ENCODE peak calls at places on chromosomes 12 and 14, in nine cellular contexts. C, R, Y, S, J, F, D, T and O are unnamed samples.

GRCh38 chr14:92511472-92512247 is 1.9 kb upstream of the RIN3 start:
- DNase-seq in C (peak), S (peak), Y (peak), R (no peak), T (no peak), D (no peak), J (no peak), F (peak), O (no peak)

GRCh38 chr14:32826404-32827082 is 112.1 kb upstream of the NPAS3 start:
- DNase-seq in D (no peak), J (no peak), Y (no peak), F (no peak), T (no peak), R (no peak), C (no peak), S (no peak), O (no peak)

GRCh38 chr14:83164591-83164990 is 1630.9 kb upstream of the SEL1L start:
- DNase-seq in F (no peak), J (no peak), Y (no peak), S (no peak), T (no peak), R (no peak), D (no peak), C (no peak), O (no peak)

GRCh38 chr14:34180428-34180827 is 229.6 kb upstream of the EGLN3 start:
- DNase-seq in R (peak), F (no peak), J (no peak), Y (no peak), D (peak), C (no peak), S (no peak), T (no peak), O (no peak)

GRCh38 chr12:115324949-115325638 is 641.1 kb upstream of the TBX3 start:
- DNase-seq in S (no peak), R (no peak), Y (no peak), F (no peak), T (no peak), D (no peak), C (no peak), J (no peak), O (no peak)

GRCh38 chr12:94151577-94151976 is 3.2 kb downstream of the PLXNC1 start:
- DNase-seq in D (no peak), J (no peak), C (no peak), Y (no peak), R (no peak), F (no peak), S (no peak), T (no peak), O (peak)

GRCh38 chr12:130339946-130340345 is 2.3 kb downstream of the PIWIL1 start:
- DNase-seq in Y (peak), S (no peak), T (no peak), F (no peak), D (peak), R (peak), C (peak), J (no peak), O (no peak)

GRCh38 chr12:10354502-10354901 is 35.3 kb downstream of the KLRK1 start:
- DNase-seq in R (no peak), T (no peak), F (no peak), D (no peak), S (peak), C (no peak), J (no peak), Y (peak), O (no peak)

GRCh38 chr14:100850841-100851585 is 25.1 kb downstream of the MEG3 start:
- DNase-seq in Y (peak), J (peak), D (peak), C (peak), R (peak), F (no peak), T (peak), S (peak), O (peak)

GRCh38 chr12:68793436-68793835 is 14.5 kb upstream of the MDM2 start:
- DNase-seq in F (no peak), D (no peak), C (no peak), R (no peak), S (no peak), T (no peak), J (no peak), Y (no peak), O (no peak)

GRCh38 chr12:8644345-8645248 is 18.0 kb downstream of the MFAP5 start:
- DNase-seq in D (no peak), T (no peak), S (peak), Y (no peak), J (peak), F (no peak), R (peak), C (no peak), O (no peak)

GRCh38 chr12:51687142-51687935 is 96.3 kb downstream of the SCN8A start:
- DNase-seq in C (no peak), S (peak), F (no peak), R (no peak), D (no peak), T (no peak), J (no peak), Y (peak), O (no peak)

GRCh38 chr14:101502761-101503392 is 58.4 kb upstream of the DIO3 start:
- DNase-seq in C (no peak), T (peak), J (no peak), R (no peak), Y (no peak), D (no peak), F (no peak), S (no peak), O (no peak)